ENCODE peak calls at places on chromosomes 12 and 14, in four cellular contexts. G, P, E and Y are unnamed samples.

GRCh38 chr14:22898302-22898894 is 15.4 kb downstream of the REM2 start:
- DNase-seq in G (no peak), P (peak; percentile 41), E (peak; percentile 93), Y (no peak)

GRCh38 chr14:68926236-68926635 is 52.9 kb downstream of the ACTN1 start:
- DNase-seq in G (no peak), P (no peak), E (no peak), Y (no peak)

GRCh38 chr14:64736271-64737131 is 32.3 kb downstream of the PLEKHG3 start:
- DNase-seq in G (no peak), P (no peak), E (no peak), Y (no peak)

GRCh38 chr12:12684375-12685106 is 11.4 kb downstream of the GPR19 start:
- DNase-seq in G (peak; percentile 57), P (peak; percentile 68), E (peak; percentile 66), Y (no peak)

GRCh38 chr14:46054526-46054925 is 597.1 kb downstream of the RPL10L start:
- DNase-seq in G (no peak), P (peak; percentile 61), E (peak; percentile 83), Y (no peak)

GRCh38 chr14:72771561-72771960 is 122.3 kb downstream of the DPF3 start:
- DNase-seq in G (no peak), P (no peak), E (no peak), Y (no peak)

GRCh38 chr12:1435456-1435855 is 158.9 kb downstream of the FBXL14 start:
- DNase-seq in G (no peak), P (peak; percentile 10), E (peak; percentile 43), Y (no peak)

GRCh38 chr14:54291491-54292191 is 105.2 kb upstream of the CDKN3 start:
- DNase-seq in G (no peak), P (peak; percentile 67), E (peak; percentile 47), Y (no peak)

GRCh38 chr12:9829990-9830389 is 2.7 kb downstream of the KLRF1 start:
- DNase-seq in G (no peak), P (no peak), E (no peak), Y (no peak)

GRCh38 chr12:66863276-66863675 is 184.4 kb upstream of the GRIP1 start:
- DNase-seq in G (no peak), P (no peak), E (no peak), Y (no peak)

GRCh38 chr12:27515671-27516070 is 8.3 kb upstream of the PPFIBP1 start:
- DNase-seq in G (no peak), P (no peak), E (no peak), Y (no peak)

GRCh38 chr12:120394483-120395367 is 25.8 kb upstream of the MSI1 start:
- DNase-seq in G (peak; percentile 82), P (no peak), E (no peak), Y (no peak)

GRCh38 chr14:101077511-101078074 is 174.1 kb upstream of the RTL1 start:
- DNase-seq in G (no peak), P (peak; percentile 50), E (peak; percentile 32), Y (no peak)

GRCh38 chr12:78863482-78864427 is 819 bp upstream of the SYT1 start:
- DNase-seq in G (no peak), P (peak; percentile 36), E (peak; percentile 24), Y (no peak)

GRCh38 chr12:131773582-131774221 is 54.5 kb upstream of the MMP17 start:
- DNase-seq in G (no peak), P (no peak), E (no peak), Y (no peak)

GRCh38 chr12:124745891-124746570 is 117.6 kb downstream of the SCARB1 start:
- DNase-seq in G (peak; percentile 86), P (peak; percentile 98), E (peak; percentile 96), Y (peak; percentile 63)

GRCh38 chr14:26138764-26139445 is 458.9 kb downstream of the NOVA1 start:
- DNase-seq in G (peak; percentile 41), P (peak; percentile 46), E (no peak), Y (no peak)

GRCh38 chr12:130281157-130281799 is 56.4 kb upstream of the PIWIL1 start:
- DNase-seq in G (no peak), P (no peak), E (peak; percentile 1), Y (no peak)

GRCh38 chr12:62347922-62348650 is 87.9 kb downstream of the USP15 start:
- DNase-seq in G (no peak), P (no peak), E (peak; percentile 56), Y (no peak)

GRCh38 chr12:44031472-44032185 is 195.7 kb downstream of the TMEM117 start:
- DNase-seq in G (no peak), P (no peak), E (peak; percentile 11), Y (no peak)

GRCh38 chr12:26441434-26441833 is 246.1 kb downstream of the SSPN start:
- DNase-seq in G (no peak), P (no peak), E (no peak), Y (no peak)

GRCh38 chr14:34498684-34499412 is 36.8 kb upstream of the SPTSSA start:
- DNase-seq in G (peak; percentile 28), P (peak; percentile 34), E (peak; percentile 31), Y (no peak)

GRCh38 chr12:1870086-1870485 is 48.4 kb downstream of the CACNA2D4 start:
- DNase-seq in G (no peak), P (no peak), E (no peak), Y (no peak)